ENCODE peak calls at places on chromosome 1, in nine cellular contexts. G is right cardiac atrium, L is GM03348, T is Panc1, W is H4, P is left kidney, K is KBM-7, B is T follicular helper cell, X is coronary artery. Y is an unnamed sample.

GRCh38 chr1:226945106-226945857 is 5.2 kb downstream of the COQ8A start:
- DNase-seq in P (peak), T (no peak), X (no peak), B (no peak), G (no peak), K (no peak), W (no peak), L (no peak), Y (no peak)

GRCh38 chr1:232319106-232319505 is 310.8 kb downstream of the SIPA1L2 start:
- DNase-seq in P (peak), W (no peak), K (no peak), L (no peak), T (no peak), X (no peak), G (peak), B (no peak), Y (peak)

GRCh38 chr1:171807547-171807946 is 26.1 kb downstream of the METTL13 start:
- DNase-seq in P (no peak), K (peak), G (no peak), X (no peak), L (no peak), T (no peak), W (no peak), B (no peak), Y (no peak)

GRCh38 chr1:241972703-241973375 is 15.3 kb downstream of the BECN2 start:
- DNase-seq in L (peak), B (no peak), X (no peak), G (no peak), K (no peak), T (no peak), W (peak), P (peak), Y (no peak)

GRCh38 chr1:58785424-58786058 is 1.7 kb upstream of the JUN start:
- DNase-seq in K (no peak), X (no peak), W (peak), G (no peak), P (no peak), B (peak), L (peak), T (no peak), Y (peak)

GRCh38 chr1:169196566-169196965 is 90.1 kb downstream of the ATP1B1 start:
- DNase-seq in G (no peak), X (no peak), K (no peak), T (no peak), P (peak), W (no peak), B (no peak), L (no peak), Y (no peak)

GRCh38 chr1:38872401-38873026 is 634 bp downstream of the MYCBP start:
- DNase-seq in X (no peak), B (no peak), W (no peak), K (peak), G (peak), T (no peak), P (peak), L (peak), Y (no peak)

GRCh38 chr1:89822999-89823628 is 2.3 kb downstream of the LRRC8D start:
- DNase-seq in X (no peak), G (no peak), W (no peak), K (peak), P (no peak), L (peak), T (no peak), B (no peak), Y (no peak)

GRCh38 chr1:98119793-98120192 is 199.0 kb upstream of the DPYD start:
- DNase-seq in X (no peak), B (no peak), L (no peak), P (peak), K (peak), G (no peak), W (no peak), T (no peak), Y (no peak)

GRCh38 chr1:4494558-4494957 is 159.9 kb upstream of the AJAP1 start:
- DNase-seq in T (no peak), X (no peak), P (peak), G (no peak), L (no peak), B (no peak), K (no peak), W (no peak), Y (peak)

GRCh38 chr1:18903313-18903671 is 937 bp upstream of the ALDH4A1 start:
- DNase-seq in B (no peak), P (no peak), G (no peak), L (no peak), W (no peak), K (no peak), X (no peak), T (no peak), Y (no peak)

GRCh38 chr1:241229216-241229615 is 127.8 kb downstream of the RGS7 start:
- DNase-seq in B (no peak), K (no peak), W (no peak), X (no peak), L (no peak), T (no peak), G (no peak), P (no peak), Y (no peak)

GRCh38 chr1:114153051-114153620 is 533 bp downstream of the SYT6 start:
- DNase-seq in B (no peak), X (no peak), G (no peak), P (no peak), L (no peak), T (no peak), K (no peak), W (no peak), Y (peak)

GRCh38 chr1:117511273-117511672 is 94.6 kb upstream of the TENT5C start:
- DNase-seq in X (no peak), W (no peak), L (no peak), T (no peak), P (no peak), K (no peak), G (no peak), B (no peak), Y (no peak)

GRCh38 chr1:211532086-211532439 is 40.1 kb upstream of the RD3 start:
- DNase-seq in G (no peak), K (no peak), W (no peak), T (no peak), L (no peak), P (no peak), B (no peak), X (no peak), Y (no peak)

GRCh38 chr1:49306507-49307070 is 529.9 kb upstream of the BEND5 start:
- DNase-seq in K (no peak), L (no peak), X (no peak), G (no peak), B (no peak), W (no peak), T (no peak), P (no peak), Y (no peak)

GRCh38 chr1:202625416-202626360 is 84.6 kb downstream of the SYT2 start:
- DNase-seq in W (peak), X (no peak), K (peak), G (peak), P (peak), B (peak), L (peak), T (peak), Y (peak)

GRCh38 chr1:25794325-25794724 is 5.7 kb upstream of the SELENON start:
- DNase-seq in W (peak), X (no peak), G (no peak), T (no peak), K (no peak), L (peak), B (no peak), P (no peak), Y (no peak)

GRCh38 chr1:23460519-23460918 is 23.5 kb downstream of the ASAP3 start:
- DNase-seq in B (no peak), W (no peak), P (no peak), T (no peak), X (no peak), G (no peak), K (no peak), L (no peak), Y (no peak)

GRCh38 chr1:78892251-78892650 is 114.3 kb downstream of the ADGRL4 start:
- DNase-seq in P (no peak), T (no peak), X (no peak), W (no peak), G (no peak), L (peak), B (no peak), K (no peak), Y (no peak)

GRCh38 chr1:196034080-196034706 is 574.0 kb downstream of the KCNT2 start:
- DNase-seq in T (no peak), G (no peak), K (peak), B (no peak), P (peak), L (no peak), W (no peak), X (no peak), Y (no peak)

GRCh38 chr1:59368007-59368670 is 71.2 kb downstream of the FGGY start:
- DNase-seq in P (no peak), X (no peak), G (no peak), T (no peak), B (no peak), K (no peak), L (no peak), W (no peak), Y (no peak)

Y was measured in heart right ventricle.